ENCODE peak calls at places on chromosomes 3 and 15, in ten cellular contexts. N, E, Z, U, H, R, X, C, B and W are unnamed samples.

GRCh38 chr15:95327661-95328060 is 1002.8 kb upstream of the NR2F2 start:
- DNase-seq in H (no peak), B (no peak), N (peak), X (no peak), E (no peak), U (no peak), Z (no peak), R (no peak), C (no peak), W (no peak)

GRCh38 chr15:100341662-100342560 is at the start of gene ADAMTS17:
- DNase-seq in B (peak), U (peak), C (peak), X (peak), R (peak), H (peak), E (peak), Z (peak), N (peak), W (no peak)

GRCh38 chr15:34820110-34820509 is 24.8 kb upstream of the ACTC1 start:
- DNase-seq in U (no peak), C (no peak), H (no peak), R (no peak), N (no peak), E (peak), Z (no peak), X (no peak), B (no peak), W (no peak)

GRCh38 chr3:59464187-59464586 is 414.4 kb upstream of the CFAP20DC start:
- DNase-seq in N (no peak), E (no peak), X (no peak), U (no peak), R (no peak), Z (no peak), H (no peak), B (no peak), C (no peak), W (no peak)

GRCh38 chr15:95853350-95853749 is 477.1 kb upstream of the NR2F2 start:
- DNase-seq in B (peak), N (no peak), E (peak), C (no peak), Z (no peak), H (no peak), U (no peak), R (no peak), X (no peak), W (no peak)

GRCh38 chr3:138059261-138059660 is 49.3 kb downstream of the CLDN18 start:
- DNase-seq in H (no peak), Z (no peak), X (no peak), B (no peak), U (no peak), E (no peak), C (no peak), N (no peak), R (peak), W (no peak)

GRCh38 chr15:25783607-25784131 is 79.5 kb downstream of the ATP10A start:
- DNase-seq in X (no peak), R (no peak), Z (peak), N (no peak), B (peak), U (peak), E (peak), H (peak), C (peak), W (no peak)

GRCh38 chr3:138434276-138434874 is at the start of gene ESYT3:
- DNase-seq in B (peak), R (peak), U (peak), H (peak), C (no peak), X (peak), Z (peak), N (no peak), E (peak), W (no peak)

GRCh38 chr3:43693594-43693993 is 2.9 kb downstream of the ABHD5 start:
- DNase-seq in X (no peak), B (no peak), N (no peak), E (peak), H (no peak), R (no peak), U (no peak), C (no peak), Z (no peak), W (no peak)

GRCh38 chr3:55191911-55192787 is 264.3 kb upstream of the LRTM1 start:
- DNase-seq in B (peak), C (no peak), N (no peak), H (no peak), U (no peak), X (no peak), Z (peak), R (no peak), E (peak), W (peak)

GRCh38 chr15:35867371-35867770 is 321.4 kb upstream of the DPH6 start:
- DNase-seq in C (no peak), H (no peak), R (no peak), Z (no peak), E (no peak), N (no peak), X (no peak), U (no peak), B (no peak), W (no peak)

GRCh38 chr15:73134196-73134595 is 81.9 kb downstream of the NEO1 start:
- DNase-seq in R (no peak), Z (no peak), U (no peak), C (no peak), N (no peak), H (no peak), B (no peak), E (no peak), X (no peak), W (no peak)

GRCh38 chr15:47500823-47501222 is 216.5 kb upstream of the SEMA6D start:
- DNase-seq in R (no peak), C (no peak), E (no peak), N (no peak), X (no peak), U (no peak), Z (no peak), H (no peak), B (no peak), W (no peak)

GRCh38 chr3:58422756-58423324 is 10.8 kb downstream of the PDHB start:
- DNase-seq in Z (peak), B (no peak), U (no peak), H (peak), R (no peak), X (no peak), N (no peak), C (no peak), E (peak), W (no peak)

GRCh38 chr3:133264920-133265319 is 134.9 kb upstream of the BFSP2 start:
- DNase-seq in C (no peak), B (no peak), R (no peak), Z (peak), X (no peak), N (no peak), U (no peak), E (no peak), H (no peak), W (no peak)

GRCh38 chr3:75782506-75782905 is 2.8 kb downstream of the ZNF717 start:
- DNase-seq in R (no peak), E (no peak), X (no peak), H (no peak), N (no peak), C (no peak), B (no peak), U (no peak), Z (no peak), W (no peak)

GRCh38 chr15:56812255-56812654 is 78.9 kb upstream of the ZNF280D start:
- DNase-seq in E (no peak), H (no peak), B (no peak), N (peak), C (no peak), U (no peak), X (no peak), R (no peak), Z (no peak), W (no peak)

GRCh38 chr15:46502668-46503067 is 867.8 kb downstream of the SQOR start:
- DNase-seq in N (peak), C (no peak), R (no peak), U (no peak), H (peak), B (no peak), E (peak), Z (peak), X (no peak), W (peak)

GRCh38 chr3:42503957-42504333 is 1.5 kb downstream of the VIPR1 start:
- DNase-seq in H (no peak), R (no peak), C (peak), B (no peak), U (peak), N (no peak), X (no peak), Z (no peak), E (no peak), W (no peak)

GRCh38 chr3:151087648-151088047 is 2.2 kb downstream of the MED12L start:
- DNase-seq in C (no peak), X (no peak), E (no peak), U (peak), B (no peak), N (no peak), H (no peak), Z (no peak), R (no peak), W (no peak)